ENCODE peak calls at places on chromosomes 4 and X, in six cellular contexts. U is D341Med; R is HFF-Myc; J is activated CD4-positive, alpha-beta T cell treated with anti-CD3 and anti-CD28 coated beads, Interleukin-2, amount 10 ng/mL, durations not matched to agents 7 days and 5 days; O is effector CD4-positive, alpha-beta T cell; X is stimulated activated CD8-positive, alpha-beta memory T cell treated with anti-CD3 and anti-CD28 coated beads, Interleukin-15, amount 100 ng/mL, for 24 hours. T is an unnamed sample.

GRCh38 chr4:66169341-66169740 is 499.1 kb upstream of the EPHA5 start:
- DNase-seq in U (no peak), R (no peak), J (no peak), O (no peak), X (no peak), T (peak; percentile 2)

GRCh38 chrX:66221856-66222255 is 57.8 kb downstream of the HEPH start:
- DNase-seq in U (no peak), R (no peak), J (no peak), O (no peak), X (no peak), T (no peak)

GRCh38 chr4:182449186-182449880 is 206.1 kb downstream of the TENM3 start:
- DNase-seq in U (no peak), R (no peak), J (no peak), O (no peak), X (no peak), T (peak; percentile 50)

GRCh38 chrX:31420711-31421151 is 348.9 kb upstream of the FTHL17 start:
- DNase-seq in U (no peak), R (no peak), J (no peak), O (no peak), X (no peak), T (peak; percentile 10)

GRCh38 chr4:148225639-148226038 is 216.6 kb downstream of the NR3C2 start:
- DNase-seq in U (no peak), R (no peak), J (no peak), O (no peak), X (no peak), T (peak; percentile 35)

GRCh38 chrX:22163306-22163705 is 109.4 kb upstream of the CBLL2 start:
- DNase-seq in U (no peak), R (no peak), J (no peak), O (no peak), X (no peak), T (no peak)

GRCh38 chrX:53284684-53285447 is 3.5 kb upstream of the IQSEC2 start:
- DNase-seq in U (peak; percentile 80), R (no peak), J (peak; percentile 49), O (peak; percentile 19), X (no peak), T (no peak)

GRCh38 chr4:184649971-184650855 is 675 bp downstream of the PRIMPOL start:
- DNase-seq in U (peak; percentile 46), R (no peak), J (no peak), O (no peak), X (no peak), T (peak; percentile 42)

GRCh38 chrX:47206316-47206715 is 12.2 kb upstream of the CDK16 start:
- DNase-seq in U (no peak), R (no peak), J (no peak), O (no peak), X (no peak), T (peak; percentile 23)

T was measured in astrocyte.